ENCODE peak calls at places on chromosome 13, in seven cellular contexts. Y is central memory CD8-positive, alpha-beta T cell; B is NCI-H2107; K is NCI-H1930; W is stimulated activated CD8-positive, alpha-beta memory T cell treated with anti-CD3 and anti-CD28 coated beads, Interleukin-15, amount 100 ng/mL, for 1 hour; X is CD8-positive, alpha-beta T cell; H is EL. G is an unnamed sample.

GRCh38 chr13:24308488-24309020 is 826 bp upstream of the C1QTNF9 start:
- DNase-seq in X (no peak), K (no peak), H (no peak), Y (no peak), B (no peak), W (no peak), G (no peak)

GRCh38 chr13:95235944-95236343 is 65.3 kb downstream of the ABCC4 start:
- DNase-seq in H (no peak), W (no peak), K (no peak), B (no peak), Y (no peak), X (no peak), G (no peak)

GRCh38 chr13:47298506-47298905 is 401.7 kb upstream of the HTR2A start:
- DNase-seq in X (no peak), W (no peak), B (no peak), H (no peak), K (no peak), Y (no peak), G (no peak)

GRCh38 chr13:44022196-44022595 is 142.5 kb downstream of the LACC1 start:
- DNase-seq in Y (no peak), K (no peak), W (no peak), X (no peak), B (no peak), H (no peak), G (peak)

GRCh38 chr13:31045621-31046081 is 113.2 kb downstream of the TEX26 start:
- DNase-seq in B (no peak), Y (no peak), X (peak), W (peak), K (no peak), H (peak), G (peak)

GRCh38 chr13:91785435-91786137 is 387.2 kb downstream of the GPC5 start:
- DNase-seq in B (no peak), K (no peak), W (no peak), Y (no peak), X (no peak), H (no peak), G (peak)

GRCh38 chr13:67878376-67878775 is 648.2 kb upstream of the PCDH9 start:
- DNase-seq in Y (no peak), H (no peak), W (no peak), B (no peak), K (no peak), X (no peak), G (no peak)

GRCh38 chr13:41401371-41401770 is 56.0 kb upstream of the RGCC start:
- DNase-seq in W (no peak), X (no peak), H (no peak), Y (no peak), K (no peak), B (no peak), G (no peak)

GRCh38 chr13:40152145-40152544 is 496.7 kb downstream of the COG6 start:
- DNase-seq in H (peak), X (no peak), W (no peak), K (no peak), B (no peak), Y (no peak), G (peak)

GRCh38 chr13:77298403-77298802 is 28.5 kb downstream of the MYCBP2 start:
- DNase-seq in W (no peak), K (no peak), Y (no peak), B (no peak), H (no peak), X (no peak), G (no peak)

GRCh38 chr13:106373989-106374572 is 161.4 kb downstream of the EFNB2 start:
- DNase-seq in H (peak), W (no peak), K (no peak), B (no peak), Y (no peak), X (no peak), G (peak)

G was measured in astrocyte of the hippocampus.